ENCODE peak calls at places on chromosomes 4 and X, in ten cellular contexts. S is IMR-90, F is GM23248, V is fibroblast of lung, Q is astrocyte, B is HCT116, Z is neural progenitor cell, P is GM12878, U is PC-3, Y is hepatocyte. A is an unnamed sample. For H4K20me1, the result is how much of the 10 kb centered on the place peaks cover.

GRCh38 chr4:56656346-56656643 is 24.8 kb downstream of the HOPX start:
- DNase-seq in S (no peak), F (no peak), V (no peak), Q (no peak), B (no peak), Z (peak), P (no peak), U (no peak), Y (peak), A (no peak)

GRCh38 chr4:80101768-80102116 is 28.7 kb upstream of the ANTXR2 start:
- DNase-seq in S (peak), F (peak), V (peak), Q (peak), B (no peak), Z (no peak), P (no peak), U (peak), Y (no peak), A (no peak)

GRCh38 chrX:130173190-130173895 is 1.6 kb downstream of the RAB33A start:
- DNase-seq in S (peak), F (peak), V (peak), Q (peak), B (no peak), Z (no peak), P (peak), U (peak), Y (no peak), A (no peak)

GRCh38 chr4:150242820-150243458 is 164.7 kb downstream of the DCLK2 start:
- DNase-seq in S (peak), F (peak), V (no peak), Q (no peak), B (peak), Z (peak), P (no peak), U (peak), Y (peak), A (peak)

GRCh38 chr4:153538408-153539057 is 72.4 kb downstream of the TMEM131L start:
- DNase-seq in S (peak), F (peak), V (no peak), Q (no peak), B (no peak), Z (no peak), P (no peak), U (no peak), Y (peak), A (no peak)

GRCh38 chrX:131802836-131803626 is 220.1 kb upstream of the STK26 start:
- DNase-seq in S (peak), F (no peak), V (peak), Q (no peak), B (no peak), Z (no peak), P (peak), U (peak), Y (no peak), A (peak)

GRCh38 chrX:131235768-131236167 is 53.3 kb downstream of the IGSF1 start:
- DNase-seq in S (no peak), F (no peak), V (no peak), Q (no peak), B (no peak), Z (no peak), P (no peak), U (no peak), Y (no peak), A (no peak)

GRCh38 chrX:46865281-46865680 is 28.4 kb downstream of the RP2 start:
- DNase-seq in S (peak), F (peak), V (peak), Q (peak), B (no peak), Z (no peak), P (no peak), U (peak), Y (no peak), A (no peak)

GRCh38 chr4:8181844-8182243 is 17.2 kb upstream of the SH3TC1 start:
- DNase-seq in S (no peak), F (no peak), V (no peak), Q (no peak), B (no peak), Z (no peak), P (no peak), U (no peak), Y (peak), A (no peak)

GRCh38 chr4:159278399-159278798 is 175.5 kb downstream of the RAPGEF2 start:
- DNase-seq in S (peak), F (no peak), V (no peak), Q (no peak), B (no peak), Z (no peak), P (no peak), U (no peak), Y (no peak), A (no peak)

GRCh38 chrX:29841750-29842149 is 373.6 kb upstream of the MAGEB2 start:
- DNase-seq in S (peak), F (peak), V (peak), Q (peak), B (no peak), Z (no peak), P (no peak), U (no peak), Y (no peak), A (no peak)

GRCh38 chrX:13088155-13088485 is 43.7 kb upstream of the FAM9C start:
- DNase-seq in S (no peak), F (no peak), V (no peak), Q (no peak), B (no peak), Z (no peak), P (no peak), U (no peak), Y (no peak), A (no peak)

GRCh38 chr4:1943928-1944327 is 64.8 kb downstream of the NELFA start:
- DNase-seq in S (no peak), F (no peak), V (no peak), Q (no peak), B (no peak), Z (no peak), P (no peak), U (no peak), Y (no peak), A (no peak)

GRCh38 chr4:124337874-124338273 is 374.7 kb downstream of the ANKRD50 start:
- DNase-seq in S (peak), F (no peak), V (peak), Q (no peak), B (no peak), Z (no peak), P (no peak), U (no peak), Y (no peak), A (no peak)

GRCh38 chr4:155079866-155080265 is 128.6 kb upstream of the NPY2R start:
- DNase-seq in S (no peak), F (no peak), V (peak), Q (peak), B (no peak), Z (no peak), P (no peak), U (peak), Y (no peak), A (no peak)

GRCh38 chr4:1502976-1503375 is 96.7 kb upstream of the NKX1-1 start:
- DNase-seq in S (no peak), F (peak), V (no peak), Q (no peak), B (no peak), Z (no peak), P (no peak), U (no peak), Y (no peak), A (peak)

GRCh38 chr4:55318135-55318534 is 27.9 kb upstream of the SRD5A3 start:
- DNase-seq in S (no peak), F (peak), V (peak), Q (peak), B (no peak), Z (no peak), P (no peak), U (peak), Y (no peak), A (no peak)

GRCh38 chr4:1045193-1045594 is 33.8 kb downstream of the FGFRL1 start:
- DNase-seq in S (no peak), F (no peak), V (no peak), Q (no peak), B (no peak), Z (no peak), P (no peak), U (no peak), Y (no peak), A (no peak)

GRCh38 chr4:1294424-1294823 is 4.7 kb downstream of the MAEA start:
- DNase-seq in S (no peak), F (no peak), V (no peak), Q (no peak), B (no peak), Z (no peak), P (no peak), U (no peak), Y (no peak), A (no peak)

GRCh38 chr4:184248216-184248615 is 30.5 kb upstream of the ENPP6 start:
- DNase-seq in S (no peak), F (peak), V (no peak), Q (no peak), B (no peak), Z (no peak), P (no peak), U (no peak), Y (no peak), A (no peak)

GRCh38 chr4:1976416-1977352 is 32.1 kb downstream of the NELFA start:
- DNase-seq in S (no peak), F (no peak), V (no peak), Q (no peak), B (no peak), Z (no peak), P (no peak), U (no peak), Y (no peak), A (no peak)

GRCh38 chr4:186621959-186622553 is 66.7 kb upstream of the MTNR1A start:
- DNase-seq in S (peak), F (peak), V (peak), Q (peak), B (no peak), Z (no peak), P (no peak), U (no peak), Y (no peak), A (no peak)

GRCh38 chr4:117400039-117400835 is 314.9 kb upstream of the TRAM1L1 start:
- DNase-seq in S (peak), F (peak), V (peak), Q (peak), B (peak), Z (no peak), P (no peak), U (peak), Y (no peak), A (no peak)

GRCh38 chrX:153926863-153927685 is 1.0 kb upstream of the ARHGAP4 start:
- DNase-seq in S (peak), F (peak), V (peak), Q (peak), B (no peak), Z (peak), P (peak), U (peak), Y (peak), A (peak)

GRCh38 chr4:1851160-1851559 is 4.8 kb downstream of the LETM1 start:
- DNase-seq in S (no peak), F (no peak), V (no peak), Q (no peak), B (no peak), Z (no peak), P (no peak), U (no peak), Y (no peak), A (no peak)

GRCh38 chr4:153232768-153233167 is 28.5 kb downstream of the TRIM2 start:
- DNase-seq in S (no peak), F (peak), V (no peak), Q (no peak), B (peak), Z (peak), P (no peak), U (peak), Y (peak), A (peak)

GRCh38 chr4:57550143-57550542 is 440.0 kb upstream of the IGFBP7 start:
- DNase-seq in S (no peak), F (no peak), V (no peak), Q (no peak), B (no peak), Z (no peak), P (no peak), U (no peak), Y (no peak), A (no peak)

GRCh38 chr4:126202226-126202625 is 887.5 kb downstream of the FAT4 start:
- DNase-seq in S (no peak), F (no peak), V (no peak), Q (no peak), B (no peak), Z (no peak), P (no peak), U (no peak), Y (no peak), A (no peak)

GRCh38 chrX:19846995-19847790 is 40.2 kb downstream of the SH3KBP1 start:
- DNase-seq in S (peak), F (peak), V (peak), Q (peak), B (no peak), Z (no peak), P (no peak), U (peak), Y (peak), A (peak)

GRCh38 chr4:89413518-89413917 is 105.9 kb upstream of the GPRIN3 start:
- DNase-seq in S (no peak), F (no peak), V (no peak), Q (no peak), B (no peak), Z (no peak), P (no peak), U (no peak), Y (no peak), A (no peak)

GRCh38 chr4:55765070-55765469 is 54.5 kb upstream of the EXOC1L start:
- DNase-seq in S (no peak), F (no peak), V (no peak), Q (no peak), B (no peak), Z (no peak), P (no peak), U (no peak), Y (no peak), A (no peak)

GRCh38 chr4:138222041-138222440 is 20.1 kb downstream of the SLC7A11 start:
- DNase-seq in S (peak), F (peak), V (peak), Q (peak), B (no peak), Z (no peak), P (no peak), U (peak), Y (peak), A (no peak)

GRCh38 chrX:17046478-17047097 is 100.1 kb downstream of the REPS2 start:
- DNase-seq in S (peak), F (peak), V (peak), Q (no peak), B (peak), Z (peak), P (peak), U (peak), Y (peak), A (peak)

GRCh38 chr4:151922306-151922705 is 161.5 kb upstream of the GATB start:
- DNase-seq in S (peak), F (peak), V (peak), Q (peak), B (no peak), Z (no peak), P (no peak), U (peak), Y (no peak), A (no peak)

GRCh38 chr4:186037692-186038658 is 31.0 kb upstream of the TLR3 start:
- DNase-seq in S (peak), F (peak), V (peak), Q (peak), B (peak), Z (peak), P (peak), U (peak), Y (peak), A (peak)

GRCh38 chr4:136992032-136992431 is 540.3 kb downstream of the PCDH18 start:
- DNase-seq in S (no peak), F (no peak), V (no peak), Q (no peak), B (no peak), Z (no peak), P (no peak), U (no peak), Y (no peak), A (no peak)

GRCh38 chr4:186088516-186088915 is 16.0 kb upstream of the FAM149A start:
- DNase-seq in S (no peak), F (no peak), V (no peak), Q (no peak), B (no peak), Z (no peak), P (no peak), U (no peak), Y (no peak), A (no peak)

GRCh38 chr4:16916719-16917337 is 18.4 kb upstream of the LDB2 start:
- DNase-seq in S (no peak), F (peak), V (no peak), Q (no peak), B (peak), Z (peak), P (peak), U (peak), Y (peak), A (peak)

GRCh38 chr4:66769436-66769835 is 775.9 kb downstream of the CENPC start:
- DNase-seq in S (no peak), F (no peak), V (peak), Q (no peak), B (no peak), Z (no peak), P (no peak), U (no peak), Y (no peak), A (no peak)

GRCh38 chrX:9466711-9467110 is 1.9 kb downstream of the TBL1X start:
- DNase-seq in S (no peak), F (peak), V (no peak), Q (no peak), B (no peak), Z (no peak), P (no peak), U (peak), Y (no peak), A (no peak)
- H4K20me1 ChIP-seq in S (under half), F (under half), V (under half), Q (under half), B (under half), Z (half or more), P (under half), U (under half), Y (under half), A (under half)

DNA sequence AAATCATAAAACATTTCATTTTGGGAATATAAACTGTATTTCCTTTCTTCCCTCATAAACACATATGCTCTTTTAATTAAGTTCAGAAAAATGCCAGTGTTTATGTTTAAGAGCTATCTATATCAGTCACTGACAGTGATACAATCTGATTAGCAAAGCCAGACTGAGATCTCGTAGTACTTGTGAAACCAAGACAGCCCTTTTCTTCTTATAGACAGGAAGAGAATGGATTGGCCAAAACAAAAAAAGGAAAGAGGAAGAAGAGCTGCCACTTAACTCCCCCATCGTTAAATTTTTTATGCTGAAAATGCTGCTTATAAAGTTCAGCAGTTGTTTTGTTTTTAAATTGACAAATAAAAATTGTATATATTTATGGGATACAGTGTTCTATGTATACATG is 87.4 kb downstream of the PLAC1 start:
- DNase-seq in S (no peak), F (no peak), V (no peak), Q (no peak), B (no peak), Z (no peak), P (no peak), U (no peak), Y (no peak), A (no peak)
- H3K4me2 ChIP-seq in S (no peak), F (no peak), V (no peak), Q (no peak), B (no peak), Z (no peak), P (no peak), U (peak), Y (peak), A (no peak)

GRCh38 chrX:72272868-72273267 is 4.2 kb downstream of the RPS4X start:
- DNase-seq in S (peak), F (peak), V (peak), Q (peak), B (no peak), Z (no peak), P (no peak), U (peak), Y (no peak), A (no peak)

GRCh38 chrX:72270316-72270866 is 6.7 kb downstream of the RPS4X start:
- DNase-seq in S (no peak), F (no peak), V (no peak), Q (no peak), B (no peak), Z (no peak), P (no peak), U (peak), Y (no peak), A (no peak)

GRCh38 chrX:72271812-72272211 is 5.2 kb downstream of the RPS4X start:
- DNase-seq in S (no peak), F (no peak), V (no peak), Q (no peak), B (no peak), Z (no peak), P (no peak), U (no peak), Y (no peak), A (no peak)

GRCh38 chrX:72269671-72270251 is 7.3 kb downstream of the RPS4X start:
- DNase-seq in S (peak), F (peak), V (peak), Q (peak), B (no peak), Z (no peak), P (no peak), U (peak), Y (no peak), A (no peak)

GRCh38 chrX:72271091-72271490 is 6.0 kb downstream of the RPS4X start:
- DNase-seq in S (no peak), F (peak), V (no peak), Q (no peak), B (no peak), Z (no peak), P (no peak), U (no peak), Y (no peak), A (no peak)
- H4K20me1 ChIP-seq in S (half or more), F (under half), V (under half), Q (half or more), B (under half), Z (under half), P (under half), U (half or more), Y (under half), A (under half)

GRCh38 chr4:6956087-6956433 is 46.4 kb downstream of the TBC1D14 start:
- DNase-seq in S (no peak), F (no peak), V (no peak), Q (no peak), B (no peak), Z (no peak), P (no peak), U (no peak), Y (no peak), A (no peak)

GRCh38 chr4:6956434-6957147 is 47.0 kb downstream of the TBC1D14 start:
- DNase-seq in S (no peak), F (no peak), V (no peak), Q (no peak), B (no peak), Z (no peak), P (no peak), U (no peak), Y (no peak), A (no peak)

GRCh38 chr4:6955261-6955911 is 45.8 kb downstream of the TBC1D14 start:
- DNase-seq in S (no peak), F (no peak), V (no peak), Q (no peak), B (no peak), Z (no peak), P (no peak), U (peak), Y (peak), A (no peak)

GRCh38 chr4:6951880-6952381 is 42.3 kb downstream of the TBC1D14 start:
- DNase-seq in S (no peak), F (no peak), V (no peak), Q (no peak), B (no peak), Z (no peak), P (no peak), U (no peak), Y (no peak), A (no peak)

DNA sequence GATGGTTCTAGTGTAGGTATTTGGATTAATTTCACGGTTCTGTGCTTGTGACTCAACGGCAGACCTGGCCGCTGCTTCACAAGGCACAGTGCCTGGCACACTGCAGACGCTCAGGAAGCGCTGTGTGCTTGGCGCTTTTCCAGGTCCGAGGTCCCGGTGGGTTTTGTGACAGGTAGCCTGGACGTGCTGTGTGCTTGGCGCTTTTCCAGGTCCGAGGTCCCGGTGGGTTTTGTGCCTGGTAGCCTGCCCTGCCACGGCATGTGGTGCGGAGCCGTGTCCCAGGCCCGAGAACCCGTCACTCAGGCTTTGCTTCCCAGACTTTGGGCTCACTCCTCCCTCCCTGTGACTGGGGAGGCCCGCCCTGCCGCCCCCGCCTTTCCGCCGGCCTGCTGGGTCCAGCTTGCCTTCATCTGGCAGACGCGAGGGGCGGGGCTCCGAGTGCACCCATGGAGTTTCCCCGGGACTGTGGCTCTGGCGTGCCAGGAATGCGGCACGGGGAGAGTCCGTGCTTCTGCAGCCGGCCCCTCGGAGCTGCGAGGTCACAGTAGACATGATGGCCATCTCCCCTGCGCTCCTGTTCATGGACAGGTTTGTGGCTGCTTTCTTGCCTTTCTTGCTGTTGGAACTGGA is 44.2 kb downstream of the TBC1D14 start:
- DNase-seq in S (peak), F (peak), V (peak), Q (peak), B (peak), Z (peak), P (no peak), U (no peak), Y (peak), A (no peak)
- H3K4me2 ChIP-seq in S (no peak), F (peak), V (peak), Q (peak), B (peak), Z (no peak), P (no peak), U (no peak), Y (peak), A (no peak)

GRCh38 chr4:26346203-26346620 is 25.4 kb downstream of the RBPJ start:
- DNase-seq in S (no peak), F (no peak), V (no peak), Q (no peak), B (no peak), Z (peak), P (no peak), U (no peak), Y (no peak), A (no peak)
- H4K20me1 ChIP-seq in S (half or more), F (under half), V (under half), Q (half or more), B (under half), Z (half or more), P (under half), U (under half), Y (half or more), A (half or more)

GRCh38 chr4:81135501-81135900 is 79.5 kb downstream of the PRKG2 start:
- DNase-seq in S (peak), F (peak), V (no peak), Q (peak), B (no peak), Z (no peak), P (no peak), U (peak), Y (no peak), A (no peak)
- H3K4me2 ChIP-seq in S (peak), F (peak), V (no peak), Q (peak), B (no peak), Z (no peak), P (no peak), U (peak), Y (no peak), A (no peak)

GRCh38 chr4:105162123-105162796 is 15.6 kb downstream of the TET2 start:
- DNase-seq in S (no peak), F (no peak), V (no peak), Q (no peak), B (no peak), Z (no peak), P (no peak), U (no peak), Y (no peak), A (no peak)
- H4K20me1 ChIP-seq in S (under half), F (under half), V (under half), Q (half or more), B (under half), Z (half or more), P (under half), U (under half), Y (half or more), A (under half)

A was measured in Karpas-422.